ENCODE peak calls at places on chromosomes 1 and 21, in nine cellular contexts. One of them, this sample, is unnamed.

GRCh38 chr1:167860231-167860923 is 53.6 kb downstream of the ADCY10 start:
- DNase-seq in right cardiac atrium: no peak
- DNase-seq in pancreas: no peak
- DNase-seq in HCT116: no peak
- DNase-seq in left ventricle myocardium inferior: no peak
- DNase-seq in neuronal stem cell: no peak
- DNase-seq in neural progenitor cell: no peak
- DNase-seq in lung: no peak
- DNase-seq in colonic mucosa: no peak
- DNase-seq in this sample: no peak

GRCh38 chr21:33231526-33231925 is 1.8 kb downstream of the IFNAR2 start:
- DNase-seq in right cardiac atrium: no peak
- DNase-seq in pancreas: no peak
- DNase-seq in HCT116: no peak
- DNase-seq in left ventricle myocardium inferior: no peak
- DNase-seq in neuronal stem cell: no peak
- DNase-seq in neural progenitor cell: no peak
- DNase-seq in lung: no peak
- DNase-seq in colonic mucosa: no peak
- DNase-seq in this sample: no peak

GRCh38 chr1:227758366-227758765 is 23.1 kb downstream of the SNAP47 start:
- DNase-seq in right cardiac atrium: no peak
- DNase-seq in pancreas: no peak
- DNase-seq in HCT116: no peak
- DNase-seq in left ventricle myocardium inferior: no peak
- DNase-seq in neuronal stem cell: no peak
- DNase-seq in neural progenitor cell: no peak
- DNase-seq in lung: no peak
- DNase-seq in colonic mucosa: no peak
- DNase-seq in this sample: no peak

GRCh38 chr1:2282556-2283270 is 54.6 kb downstream of the SKI start:
- DNase-seq in right cardiac atrium: peak; percentile 51
- DNase-seq in pancreas: peak; percentile 28
- DNase-seq in HCT116: no peak
- DNase-seq in left ventricle myocardium inferior: no peak
- DNase-seq in neuronal stem cell: no peak
- DNase-seq in neural progenitor cell: no peak
- DNase-seq in lung: no peak
- DNase-seq in colonic mucosa: no peak
- DNase-seq in this sample: no peak

GRCh38 chr1:208235983-208236761 is 8.0 kb downstream of the PLXNA2 start:
- DNase-seq in right cardiac atrium: peak; percentile 86
- DNase-seq in pancreas: peak; percentile 41
- DNase-seq in HCT116: no peak
- DNase-seq in left ventricle myocardium inferior: peak; percentile 58
- DNase-seq in neuronal stem cell: no peak
- DNase-seq in neural progenitor cell: no peak
- DNase-seq in lung: peak; percentile 67
- DNase-seq in colonic mucosa: peak; percentile 79
- DNase-seq in this sample: peak; percentile 79

GRCh38 chr21:44349416-44349846 is 4.0 kb upstream of the TRPM2 start:
- DNase-seq in right cardiac atrium: peak; percentile 10
- DNase-seq in pancreas: no peak
- DNase-seq in HCT116: no peak
- DNase-seq in left ventricle myocardium inferior: no peak
- DNase-seq in neuronal stem cell: no peak
- DNase-seq in neural progenitor cell: no peak
- DNase-seq in lung: no peak
- DNase-seq in colonic mucosa: no peak
- DNase-seq in this sample: no peak

GRCh38 chr1:33541966-33542365 is 69.5 kb downstream of the ZSCAN20 start:
- DNase-seq in right cardiac atrium: no peak
- DNase-seq in pancreas: no peak
- DNase-seq in HCT116: no peak
- DNase-seq in left ventricle myocardium inferior: no peak
- DNase-seq in neuronal stem cell: no peak
- DNase-seq in neural progenitor cell: no peak
- DNase-seq in lung: no peak
- DNase-seq in colonic mucosa: no peak
- DNase-seq in this sample: no peak

GRCh38 chr21:32186843-32187242 is 92.0 kb downstream of the MIS18A start:
- DNase-seq in right cardiac atrium: no peak
- DNase-seq in pancreas: no peak
- DNase-seq in HCT116: no peak
- DNase-seq in left ventricle myocardium inferior: no peak
- DNase-seq in neuronal stem cell: no peak
- DNase-seq in neural progenitor cell: no peak
- DNase-seq in lung: peak; percentile 18
- DNase-seq in colonic mucosa: no peak
- DNase-seq in this sample: no peak

GRCh38 chr21:41583274-41583790 is 75.4 kb upstream of the TMPRSS2 start:
- DNase-seq in right cardiac atrium: no peak
- DNase-seq in pancreas: peak; percentile 72
- DNase-seq in HCT116: no peak
- DNase-seq in left ventricle myocardium inferior: no peak
- DNase-seq in neuronal stem cell: no peak
- DNase-seq in neural progenitor cell: no peak
- DNase-seq in lung: peak; percentile 82
- DNase-seq in colonic mucosa: no peak
- DNase-seq in this sample: no peak

GRCh38 chr21:37528150-37528937 is 161.8 kb downstream of the DYRK1A start:
- DNase-seq in right cardiac atrium: no peak
- DNase-seq in pancreas: no peak
- DNase-seq in HCT116: no peak
- DNase-seq in left ventricle myocardium inferior: no peak
- DNase-seq in neuronal stem cell: no peak
- DNase-seq in neural progenitor cell: no peak
- DNase-seq in lung: no peak
- DNase-seq in colonic mucosa: no peak
- DNase-seq in this sample: no peak

GRCh38 chr1:151166506-151166956 is 587 bp downstream of the SCNM1 start:
- DNase-seq in right cardiac atrium: peak; percentile 50
- DNase-seq in pancreas: no peak
- DNase-seq in HCT116: no peak
- DNase-seq in left ventricle myocardium inferior: no peak
- DNase-seq in neuronal stem cell: no peak
- DNase-seq in neural progenitor cell: peak; percentile 67
- DNase-seq in lung: no peak
- DNase-seq in colonic mucosa: no peak
- DNase-seq in this sample: no peak

GRCh38 chr1:108610073-108610472 is 50.2 kb downstream of the EEIG2 start:
- DNase-seq in right cardiac atrium: no peak
- DNase-seq in pancreas: no peak
- DNase-seq in HCT116: no peak
- DNase-seq in left ventricle myocardium inferior: no peak
- DNase-seq in neuronal stem cell: no peak
- DNase-seq in neural progenitor cell: no peak
- DNase-seq in lung: peak; percentile 31
- DNase-seq in colonic mucosa: no peak
- DNase-seq in this sample: no peak

GRCh38 chr21:43815991-43816390 is 26.6 kb downstream of the RRP1 start:
- DNase-seq in right cardiac atrium: peak; percentile 36
- DNase-seq in pancreas: no peak
- DNase-seq in HCT116: no peak
- DNase-seq in left ventricle myocardium inferior: no peak
- DNase-seq in neuronal stem cell: no peak
- DNase-seq in neural progenitor cell: no peak
- DNase-seq in lung: no peak
- DNase-seq in colonic mucosa: no peak
- DNase-seq in this sample: no peak

GRCh38 chr1:167935252-167936067 is 1.0 kb upstream of the DCAF6 start:
- DNase-seq in right cardiac atrium: peak; percentile 65
- DNase-seq in pancreas: no peak
- DNase-seq in HCT116: no peak
- DNase-seq in left ventricle myocardium inferior: no peak
- DNase-seq in neuronal stem cell: no peak
- DNase-seq in neural progenitor cell: no peak
- DNase-seq in lung: no peak
- DNase-seq in colonic mucosa: peak; percentile 68
- DNase-seq in this sample: peak; percentile 76

DNA sequence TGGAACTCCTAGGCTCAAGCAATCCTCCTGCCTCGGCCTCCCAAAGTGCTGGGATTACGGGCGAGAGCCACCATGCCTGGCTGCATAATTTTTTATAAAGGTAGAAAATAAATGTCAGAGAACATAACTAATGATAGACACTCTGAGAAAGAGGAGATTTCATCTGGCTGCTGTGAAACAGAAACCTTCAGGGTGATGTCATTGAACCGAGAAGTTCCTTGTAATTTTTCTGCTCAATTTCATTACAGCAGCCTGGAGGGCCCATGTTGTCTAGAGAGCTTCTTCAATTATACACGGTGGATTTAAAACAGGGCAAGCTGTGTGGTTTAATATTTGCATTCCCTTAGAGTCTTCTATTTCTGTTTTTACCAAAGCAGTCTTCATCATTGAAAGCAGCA is 64.3 kb upstream of the MORC3 start:
- DNase-seq in right cardiac atrium: no peak
- DNase-seq in pancreas: no peak
- DNase-seq in HCT116: no peak
- DNase-seq in left ventricle myocardium inferior: no peak
- DNase-seq in neuronal stem cell: no peak
- DNase-seq in neural progenitor cell: no peak
- DNase-seq in lung: no peak
- DNase-seq in colonic mucosa: no peak
- DNase-seq in this sample: no peak
- H3K27ac ChIP-seq in right cardiac atrium: no peak overlapping the region
- H3K27ac ChIP-seq in pancreas: no peak overlapping the region
- H3K27ac ChIP-seq in HCT116: no peak overlapping the region
- H3K27ac ChIP-seq in left ventricle myocardium inferior: no peak overlapping the region
- H3K27ac ChIP-seq in neuronal stem cell: no peak overlapping the region
- H3K27ac ChIP-seq in neural progenitor cell: no peak overlapping the region
- H3K27ac ChIP-seq in lung: no peak overlapping the region
- H3K27ac ChIP-seq in colonic mucosa: no peak overlapping the region
- H3K27ac ChIP-seq in this sample: no peak overlapping the region

GRCh38 chr1:147077081-147077480 is 95.2 kb downstream of the PRKAB2 start:
- DNase-seq in right cardiac atrium: no peak
- DNase-seq in pancreas: no peak
- DNase-seq in HCT116: no peak
- DNase-seq in left ventricle myocardium inferior: no peak
- DNase-seq in neuronal stem cell: no peak
- DNase-seq in neural progenitor cell: no peak
- DNase-seq in lung: no peak
- DNase-seq in colonic mucosa: no peak
- DNase-seq in this sample: no peak

GRCh38 chr1:147077523-147077922 is 94.7 kb downstream of the PRKAB2 start:
- DNase-seq in right cardiac atrium: no peak
- DNase-seq in pancreas: no peak
- DNase-seq in HCT116: no peak
- DNase-seq in left ventricle myocardium inferior: no peak
- DNase-seq in neuronal stem cell: no peak
- DNase-seq in neural progenitor cell: no peak
- DNase-seq in lung: no peak
- DNase-seq in colonic mucosa: no peak
- DNase-seq in this sample: no peak

GRCh38 chr1:147079400-147080012 is 92.8 kb downstream of the PRKAB2 start:
- DNase-seq in right cardiac atrium: no peak
- DNase-seq in pancreas: no peak
- DNase-seq in HCT116: no peak
- DNase-seq in left ventricle myocardium inferior: no peak
- DNase-seq in neuronal stem cell: no peak
- DNase-seq in neural progenitor cell: no peak
- DNase-seq in lung: no peak
- DNase-seq in colonic mucosa: no peak
- DNase-seq in this sample: no peak

GRCh38 chr1:147078606-147079399 is 93.5 kb downstream of the PRKAB2 start:
- DNase-seq in right cardiac atrium: no peak
- DNase-seq in pancreas: no peak
- DNase-seq in HCT116: no peak
- DNase-seq in left ventricle myocardium inferior: no peak
- DNase-seq in neuronal stem cell: no peak
- DNase-seq in neural progenitor cell: no peak
- DNase-seq in lung: no peak
- DNase-seq in colonic mucosa: no peak
- DNase-seq in this sample: no peak

GRCh38 chr1:147077936-147078605 is 94.2 kb downstream of the PRKAB2 start:
- DNase-seq in right cardiac atrium: no peak
- DNase-seq in pancreas: no peak
- DNase-seq in HCT116: no peak
- DNase-seq in left ventricle myocardium inferior: no peak
- DNase-seq in neuronal stem cell: no peak
- DNase-seq in neural progenitor cell: no peak
- DNase-seq in lung: no peak
- DNase-seq in colonic mucosa: no peak
- DNase-seq in this sample: no peak
- H3K27me3 ChIP-seq in right cardiac atrium: peaks cover 3% of the 10 kb centered on the region
- H3K27me3 ChIP-seq in pancreas: peaks cover 4% of the 10 kb centered on the region
- H3K27me3 ChIP-seq in HCT116: peaks cover 16% of the 10 kb centered on the region
- H3K27me3 ChIP-seq in left ventricle myocardium inferior: peaks cover 100% of the 10 kb centered on the region
- H3K27me3 ChIP-seq in neuronal stem cell: peaks cover 79% of the 10 kb centered on the region
- H3K27me3 ChIP-seq in neural progenitor cell: peaks cover 43% of the 10 kb centered on the region
- H3K27me3 ChIP-seq in lung: peaks cover 20% of the 10 kb centered on the region
- H3K27me3 ChIP-seq in colonic mucosa: peaks cover 72% of the 10 kb centered on the region
- H3K27me3 ChIP-seq in this sample: peaks cover 100% of the 10 kb centered on the region

GRCh38 chr1:19448491-19449439 is 36.6 kb downstream of the CAPZB start:
- DNase-seq in right cardiac atrium: peak; percentile 84
- DNase-seq in pancreas: no peak
- DNase-seq in HCT116: no peak
- DNase-seq in left ventricle myocardium inferior: peak; percentile 66
- DNase-seq in neuronal stem cell: no peak
- DNase-seq in neural progenitor cell: no peak
- DNase-seq in lung: peak; percentile 53
- DNase-seq in colonic mucosa: peak; percentile 56
- DNase-seq in this sample: peak; percentile 65

GRCh38 chr1:19443321-19443720 is 42.0 kb downstream of the CAPZB start:
- DNase-seq in right cardiac atrium: no peak
- DNase-seq in pancreas: no peak
- DNase-seq in HCT116: no peak
- DNase-seq in left ventricle myocardium inferior: no peak
- DNase-seq in neuronal stem cell: no peak
- DNase-seq in neural progenitor cell: no peak
- DNase-seq in lung: no peak
- DNase-seq in colonic mucosa: no peak
- DNase-seq in this sample: no peak

GRCh38 chr1:19447550-19447949 is 37.8 kb downstream of the CAPZB start:
- DNase-seq in right cardiac atrium: no peak
- DNase-seq in pancreas: no peak
- DNase-seq in HCT116: no peak
- DNase-seq in left ventricle myocardium inferior: no peak
- DNase-seq in neuronal stem cell: no peak
- DNase-seq in neural progenitor cell: no peak
- DNase-seq in lung: no peak
- DNase-seq in colonic mucosa: no peak
- DNase-seq in this sample: no peak

GRCh38 chr1:19444399-19445021 is 40.8 kb downstream of the CAPZB start:
- DNase-seq in right cardiac atrium: no peak
- DNase-seq in pancreas: no peak
- DNase-seq in HCT116: no peak
- DNase-seq in left ventricle myocardium inferior: no peak
- DNase-seq in neuronal stem cell: no peak
- DNase-seq in neural progenitor cell: no peak
- DNase-seq in lung: no peak
- DNase-seq in colonic mucosa: no peak
- DNase-seq in this sample: no peak

GRCh38 chr1:19445417-19446342 is 39.7 kb downstream of the CAPZB start:
- DNase-seq in right cardiac atrium: peak; percentile 70
- DNase-seq in pancreas: no peak
- DNase-seq in HCT116: no peak
- DNase-seq in left ventricle myocardium inferior: peak; percentile 42
- DNase-seq in neuronal stem cell: no peak
- DNase-seq in neural progenitor cell: peak; percentile 65
- DNase-seq in lung: no peak
- DNase-seq in colonic mucosa: no peak
- DNase-seq in this sample: peak; percentile 70
- H3K4me1 ChIP-seq in right cardiac atrium: peaks cover 23% of the 10 kb centered on the region
- H3K4me1 ChIP-seq in pancreas: peaks cover 18% of the 10 kb centered on the region
- H3K4me1 ChIP-seq in HCT116: peaks cover 27% of the 10 kb centered on the region
- H3K4me1 ChIP-seq in left ventricle myocardium inferior: peaks cover 99% of the 10 kb centered on the region
- H3K4me1 ChIP-seq in neuronal stem cell: peaks cover 21% of the 10 kb centered on the region
- H3K4me1 ChIP-seq in neural progenitor cell: peaks cover 37% of the 10 kb centered on the region
- H3K4me1 ChIP-seq in lung: peaks cover 27% of the 10 kb centered on the region
- H3K4me1 ChIP-seq in colonic mucosa: peaks cover 9% of the 10 kb centered on the region
- H3K4me1 ChIP-seq in this sample: peaks cover 14% of the 10 kb centered on the region

GRCh38 chr1:164857439-164857838 is 298.5 kb downstream of the PBX1 start:
- DNase-seq in right cardiac atrium: no peak
- DNase-seq in pancreas: no peak
- DNase-seq in HCT116: no peak
- DNase-seq in left ventricle myocardium inferior: no peak
- DNase-seq in neuronal stem cell: no peak
- DNase-seq in neural progenitor cell: no peak
- DNase-seq in lung: no peak
- DNase-seq in colonic mucosa: no peak
- DNase-seq in this sample: no peak
- H3K27ac ChIP-seq in right cardiac atrium: peak overlapping the region; percentile 78
- H3K27ac ChIP-seq in pancreas: peak overlapping the region; percentile 25
- H3K27ac ChIP-seq in HCT116: no peak overlapping the region
- H3K27ac ChIP-seq in left ventricle myocardium inferior: peak overlapping the region; percentile 59
- H3K27ac ChIP-seq in neuronal stem cell: no peak overlapping the region
- H3K27ac ChIP-seq in neural progenitor cell: no peak overlapping the region
- H3K27ac ChIP-seq in lung: no peak overlapping the region
- H3K27ac ChIP-seq in colonic mucosa: no peak overlapping the region
- H3K27ac ChIP-seq in this sample: no peak overlapping the region